ENCODE peak calls at places on chromosomes 1 and 21, in six cellular contexts. X, O, T, A, V and K are unnamed samples.

GRCh38 chr1:89763649-89763986 is 57.2 kb upstream of the LRRC8D start:
- DNase-seq in O (no peak), T (no peak), X (no peak), A (no peak), V (no peak), K (no peak)

GRCh38 chr21:25717491-25718139 is 17.1 kb downstream of the ATP5PF start:
- DNase-seq in V (no peak), A (no peak), O (peak; percentile 51), T (no peak), X (no peak), K (no peak)

GRCh38 chr1:221240652-221241051 is 361.4 kb downstream of the HLX start:
- DNase-seq in O (no peak), V (no peak), T (no peak), X (no peak), A (no peak), K (no peak)

GRCh38 chr1:55694297-55694696 is 479.1 kb upstream of the USP24 start:
- DNase-seq in X (no peak), V (no peak), O (peak; percentile 35), T (peak; percentile 70), A (no peak), K (no peak)

GRCh38 chr1:76635784-76636183 is 231.5 kb upstream of the ST6GALNAC5 start:
- DNase-seq in O (no peak), X (no peak), T (no peak), A (no peak), V (no peak), K (no peak)

GRCh38 chr1:178220094-178220493 is 126.2 kb downstream of the RASAL2 start:
- DNase-seq in O (peak; percentile 65), A (no peak), X (no peak), V (no peak), T (no peak), K (peak; percentile 65)

GRCh38 chr1:150765229-150765976 is at the start of gene CTSS:
- DNase-seq in A (no peak), V (no peak), X (peak; percentile 88), O (peak; percentile 11), T (no peak), K (no peak)

GRCh38 chr1:192869308-192869940 is 60.6 kb downstream of the RGS2 start:
- DNase-seq in T (no peak), X (no peak), O (no peak), V (no peak), A (no peak), K (no peak)

GRCh38 chr1:15525043-15525958 is 1.3 kb upstream of the CASP9 start:
- DNase-seq in T (peak; percentile 98), A (no peak), V (peak; percentile 100), X (peak; percentile 24), O (no peak), K (peak; percentile 99)

GRCh38 chr1:171219751-171220385 is 28.4 kb upstream of the FMO1 start:
- DNase-seq in T (no peak), V (no peak), X (no peak), O (peak; percentile 89), A (no peak), K (no peak)

GRCh38 chr1:172121071-172121717 is 279.9 kb downstream of the DNM3 start:
- DNase-seq in O (no peak), A (no peak), T (no peak), X (no peak), V (no peak), K (no peak)

GRCh38 chr1:4729108-4729506 is 74.7 kb downstream of the AJAP1 start:
- DNase-seq in V (no peak), O (no peak), T (no peak), X (no peak), A (no peak), K (no peak)
- H3K27ac ChIP-seq in V (no peak overlapping the region), O (no peak overlapping the region), T (no peak overlapping the region), X (no peak overlapping the region), A (no peak overlapping the region), K (no peak overlapping the region)

GRCh38 chr1:12486401-12487005 is 131.5 kb downstream of the DHRS3 start:
- DNase-seq in A (no peak), V (peak; percentile 50), X (peak; percentile 5), O (no peak), T (peak; percentile 88), K (no peak)
- TF ChIP-seq CTCF in A (no peak), V (no peak), X (no peak), O (no peak), T (no peak), K (no peak)

GRCh38 chr1:228284148-228284495 is 76.3 kb downstream of the OBSCN start:
- DNase-seq in T (no peak), A (no peak), X (no peak), V (no peak), O (no peak), K (no peak)

GRCh38 chr1:228282329-228283042 is 74.6 kb downstream of the OBSCN start:
- DNase-seq in A (no peak), T (peak; percentile 63), O (peak; percentile 71), V (no peak), X (no peak), K (peak; percentile 27)

GRCh38 chr1:228283476-228284147 is 75.8 kb downstream of the OBSCN start:
- DNase-seq in V (no peak), A (no peak), T (no peak), O (no peak), X (no peak), K (no peak)

GRCh38 chr1:228281631-228282328 is 73.9 kb downstream of the OBSCN start:
- DNase-seq in X (no peak), T (no peak), A (no peak), O (no peak), V (no peak), K (no peak)

DNA sequence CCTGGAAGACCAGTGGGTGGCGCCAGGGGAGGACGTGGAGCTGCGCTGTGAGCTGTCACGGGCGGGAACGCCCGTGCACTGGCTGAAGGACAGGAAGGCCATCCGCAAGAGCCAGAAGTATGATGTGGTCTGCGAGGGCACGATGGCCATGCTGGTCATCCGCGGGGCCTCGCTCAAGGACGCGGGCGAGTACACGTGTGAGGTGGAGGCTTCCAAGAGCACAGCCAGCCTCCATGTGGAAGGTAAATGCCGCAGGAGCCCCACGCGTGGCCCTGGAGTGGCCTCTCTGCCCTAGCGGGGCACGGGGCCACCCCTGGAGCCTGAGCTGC is 75.2 kb downstream of the OBSCN start:
- DNase-seq in T (no peak), A (no peak), V (no peak), O (no peak), X (no peak), K (no peak)
- H3K27ac ChIP-seq in T (no peak overlapping the region), A (no peak overlapping the region), V (no peak overlapping the region), O (no peak overlapping the region), X (no peak overlapping the region), K (no peak overlapping the region)

DNA sequence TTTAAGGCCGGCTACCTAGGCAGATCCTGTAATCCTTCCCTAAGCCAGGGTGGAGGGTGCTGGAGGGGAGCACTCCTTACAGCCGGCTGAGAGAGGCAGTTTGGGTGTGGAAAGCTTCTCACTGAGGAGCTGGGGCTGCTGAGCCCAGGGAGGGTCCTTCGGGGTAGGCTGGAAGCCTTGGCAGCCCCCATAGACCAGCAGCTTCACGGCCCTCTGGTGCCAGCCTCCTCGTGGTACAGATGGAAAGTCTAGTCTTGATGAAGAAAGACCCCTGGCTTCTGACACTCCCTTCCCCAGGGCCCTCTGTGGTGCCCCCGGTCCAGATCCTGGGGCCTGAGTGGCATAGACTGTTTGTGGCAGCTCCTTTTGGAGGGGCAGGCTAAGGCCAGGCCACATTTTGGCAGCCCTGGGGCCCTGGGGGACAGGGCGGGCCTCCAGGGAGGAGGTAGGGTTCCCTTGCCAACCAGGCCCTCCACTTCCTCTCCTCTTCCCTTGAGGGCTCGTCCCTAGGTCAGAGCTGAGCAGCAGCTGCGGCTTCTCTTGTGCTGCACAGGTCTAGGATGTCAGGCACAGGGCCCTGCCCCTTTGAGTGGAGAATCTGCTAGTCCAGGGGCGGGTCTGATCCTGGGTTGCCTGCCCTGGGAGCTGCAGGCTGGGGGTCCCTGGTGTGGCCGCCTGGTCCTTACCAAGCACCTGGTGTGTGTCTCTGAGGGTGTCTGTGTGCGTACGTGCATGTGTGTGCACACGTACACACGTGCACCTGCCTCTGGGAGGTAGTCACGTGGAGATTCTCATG is 4.8 kb downstream of the AMPD2 start:
- DNase-seq in X (peak; percentile 72), V (no peak), T (no peak), O (no peak), A (no peak), K (no peak)
- TF ChIP-seq CTCF in X (no peak), V (no peak), T (no peak), O (no peak), A (no peak), K (no peak)

DNA sequence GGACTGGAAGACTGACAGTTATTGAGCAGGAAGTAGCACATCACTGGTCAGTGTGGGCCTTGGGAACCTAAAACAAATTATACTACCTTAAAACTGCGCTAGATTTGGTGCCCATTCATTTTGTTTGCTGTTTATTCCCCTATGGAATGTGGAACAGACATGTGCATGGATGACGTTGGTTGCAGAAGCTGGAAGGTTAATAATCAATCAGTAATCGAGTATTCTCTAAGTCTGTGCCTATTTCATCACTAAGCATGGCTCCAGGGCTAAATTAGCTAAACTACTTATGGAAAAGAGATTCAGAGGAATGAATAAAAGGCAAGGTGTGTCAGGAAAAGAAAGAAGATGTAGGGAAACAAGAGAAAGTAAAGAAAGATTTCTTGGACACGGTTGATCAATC is 33.5 kb upstream of the DPT start:
- DNase-seq in V (no peak), X (no peak), T (no peak), A (no peak), O (no peak), K (no peak)
- H3K27ac ChIP-seq in V (no peak overlapping the region), X (no peak overlapping the region), T (no peak overlapping the region), A (no peak overlapping the region), O (no peak overlapping the region), K (no peak overlapping the region)